ENCODE peak calls at places on chromosome 17, in ten cellular contexts. One of them, this sample, is unnamed.

GRCh38 chr17:17937450-17937849 is 34.8 kb downstream of the TOM1L2 start:
- DNase-seq in activated CD4-positive, alpha-beta memory T cell treated with anti-CD3 and anti-CD28 coated beads, Interleukin-2, amount 10 ng/mL, durations not matched to agents 7 days and 5 days: no peak
- DNase-seq in thoracic aorta: no peak
- DNase-seq in T47D: no peak
- DNase-seq in MCF 10A: no peak
- DNase-seq in AG20443: no peak
- DNase-seq in osteoblast: no peak
- DNase-seq in K562: no peak
- DNase-seq in fibroblast of gingiva: no peak
- DNase-seq in nucleus accumbens: no peak
- DNase-seq in this sample: no peak

GRCh38 chr17:81342062-81342699 is 47.1 kb upstream of the SLC38A10 start:
- DNase-seq in activated CD4-positive, alpha-beta memory T cell treated with anti-CD3 and anti-CD28 coated beads, Interleukin-2, amount 10 ng/mL, durations not matched to agents 7 days and 5 days: no peak
- DNase-seq in thoracic aorta: no peak
- DNase-seq in T47D: no peak
- DNase-seq in MCF 10A: no peak
- DNase-seq in AG20443: no peak
- DNase-seq in osteoblast: no peak
- DNase-seq in K562: no peak
- DNase-seq in fibroblast of gingiva: peak
- DNase-seq in nucleus accumbens: no peak
- DNase-seq in this sample: no peak

GRCh38 chr17:44354582-44355309 is 8.9 kb downstream of the FAM171A2 start:
- DNase-seq in activated CD4-positive, alpha-beta memory T cell treated with anti-CD3 and anti-CD28 coated beads, Interleukin-2, amount 10 ng/mL, durations not matched to agents 7 days and 5 days: peak
- DNase-seq in thoracic aorta: no peak
- DNase-seq in T47D: no peak
- DNase-seq in MCF 10A: no peak
- DNase-seq in AG20443: peak
- DNase-seq in osteoblast: peak
- DNase-seq in K562: peak
- DNase-seq in fibroblast of gingiva: no peak
- DNase-seq in nucleus accumbens: no peak
- DNase-seq in this sample: no peak

GRCh38 chr17:17841620-17842025 is 4.8 kb upstream of the SREBF1 start:
- DNase-seq in activated CD4-positive, alpha-beta memory T cell treated with anti-CD3 and anti-CD28 coated beads, Interleukin-2, amount 10 ng/mL, durations not matched to agents 7 days and 5 days: no peak
- DNase-seq in thoracic aorta: no peak
- DNase-seq in T47D: no peak
- DNase-seq in MCF 10A: peak
- DNase-seq in AG20443: no peak
- DNase-seq in osteoblast: peak
- DNase-seq in K562: no peak
- DNase-seq in fibroblast of gingiva: no peak
- DNase-seq in nucleus accumbens: no peak
- DNase-seq in this sample: no peak

GRCh38 chr17:2778489-2778888 is 17.7 kb upstream of the RAP1GAP2 start:
- DNase-seq in activated CD4-positive, alpha-beta memory T cell treated with anti-CD3 and anti-CD28 coated beads, Interleukin-2, amount 10 ng/mL, durations not matched to agents 7 days and 5 days: no peak
- DNase-seq in thoracic aorta: no peak
- DNase-seq in T47D: no peak
- DNase-seq in MCF 10A: no peak
- DNase-seq in AG20443: no peak
- DNase-seq in osteoblast: peak
- DNase-seq in K562: no peak
- DNase-seq in fibroblast of gingiva: no peak
- DNase-seq in nucleus accumbens: no peak
- DNase-seq in this sample: no peak

GRCh38 chr17:670286-670685 is 44.4 kb downstream of the VPS53 start:
- DNase-seq in activated CD4-positive, alpha-beta memory T cell treated with anti-CD3 and anti-CD28 coated beads, Interleukin-2, amount 10 ng/mL, durations not matched to agents 7 days and 5 days: no peak
- DNase-seq in thoracic aorta: no peak
- DNase-seq in T47D: no peak
- DNase-seq in MCF 10A: no peak
- DNase-seq in AG20443: no peak
- DNase-seq in osteoblast: no peak
- DNase-seq in K562: no peak
- DNase-seq in fibroblast of gingiva: no peak
- DNase-seq in nucleus accumbens: no peak
- DNase-seq in this sample: no peak

GRCh38 chr17:77391668-77392375 is 251.1 kb downstream of the SEC14L1 start:
- DNase-seq in activated CD4-positive, alpha-beta memory T cell treated with anti-CD3 and anti-CD28 coated beads, Interleukin-2, amount 10 ng/mL, durations not matched to agents 7 days and 5 days: peak
- DNase-seq in thoracic aorta: peak
- DNase-seq in T47D: no peak
- DNase-seq in MCF 10A: peak
- DNase-seq in AG20443: peak
- DNase-seq in osteoblast: peak
- DNase-seq in K562: no peak
- DNase-seq in fibroblast of gingiva: peak
- DNase-seq in nucleus accumbens: no peak
- DNase-seq in this sample: no peak

GRCh38 chr17:37642706-37643105 is 540 bp downstream of the DDX52 start:
- DNase-seq in activated CD4-positive, alpha-beta memory T cell treated with anti-CD3 and anti-CD28 coated beads, Interleukin-2, amount 10 ng/mL, durations not matched to agents 7 days and 5 days: no peak
- DNase-seq in thoracic aorta: no peak
- DNase-seq in T47D: no peak
- DNase-seq in MCF 10A: peak
- DNase-seq in AG20443: peak
- DNase-seq in osteoblast: peak
- DNase-seq in K562: no peak
- DNase-seq in fibroblast of gingiva: peak
- DNase-seq in nucleus accumbens: no peak
- DNase-seq in this sample: no peak

GRCh38 chr17:64781013-64781392 is 118.9 kb upstream of the SMURF2 start:
- DNase-seq in activated CD4-positive, alpha-beta memory T cell treated with anti-CD3 and anti-CD28 coated beads, Interleukin-2, amount 10 ng/mL, durations not matched to agents 7 days and 5 days: peak
- DNase-seq in thoracic aorta: no peak
- DNase-seq in T47D: no peak
- DNase-seq in MCF 10A: no peak
- DNase-seq in AG20443: no peak
- DNase-seq in osteoblast: peak
- DNase-seq in K562: no peak
- DNase-seq in fibroblast of gingiva: no peak
- DNase-seq in nucleus accumbens: no peak
- DNase-seq in this sample: no peak

GRCh38 chr17:78168906-78169793 is 769 bp downstream of the SYNGR2 start:
- DNase-seq in activated CD4-positive, alpha-beta memory T cell treated with anti-CD3 and anti-CD28 coated beads, Interleukin-2, amount 10 ng/mL, durations not matched to agents 7 days and 5 days: peak
- DNase-seq in thoracic aorta: no peak
- DNase-seq in T47D: peak
- DNase-seq in MCF 10A: peak
- DNase-seq in AG20443: peak
- DNase-seq in osteoblast: peak
- DNase-seq in K562: peak
- DNase-seq in fibroblast of gingiva: peak
- DNase-seq in nucleus accumbens: no peak
- DNase-seq in this sample: peak

GRCh38 chr17:82003411-82004381 is 19.0 kb downstream of the CENPX start:
- DNase-seq in activated CD4-positive, alpha-beta memory T cell treated with anti-CD3 and anti-CD28 coated beads, Interleukin-2, amount 10 ng/mL, durations not matched to agents 7 days and 5 days: no peak
- DNase-seq in thoracic aorta: peak
- DNase-seq in T47D: no peak
- DNase-seq in MCF 10A: peak
- DNase-seq in AG20443: peak
- DNase-seq in osteoblast: peak
- DNase-seq in K562: no peak
- DNase-seq in fibroblast of gingiva: peak
- DNase-seq in nucleus accumbens: no peak
- DNase-seq in this sample: peak

GRCh38 chr17:80254396-80255241 is 6.0 kb upstream of the RNF213 start:
- DNase-seq in activated CD4-positive, alpha-beta memory T cell treated with anti-CD3 and anti-CD28 coated beads, Interleukin-2, amount 10 ng/mL, durations not matched to agents 7 days and 5 days: peak
- DNase-seq in thoracic aorta: peak
- DNase-seq in T47D: peak
- DNase-seq in MCF 10A: peak
- DNase-seq in AG20443: peak
- DNase-seq in osteoblast: peak
- DNase-seq in K562: peak
- DNase-seq in fibroblast of gingiva: peak
- DNase-seq in nucleus accumbens: no peak
- DNase-seq in this sample: no peak